ENCODE peak calls at places on chromosomes 16 and 17, in eight cellular contexts. M is heart right ventricle, C is thyroid gland, A is HCT116, P is upper lobe of right lung, Z is stomach, Y is IMR-90, G is A549. J is an unnamed sample. For H3K9me3, the result is how much of the 10 kb centered on the place peaks cover.

GRCh38 chr16:87919681-87919994 is 16.7 kb downstream of the CA5A start:
- DNase-seq in P (no peak), Y (no peak), C (no peak), M (no peak), G (no peak), A (no peak), Z (no peak), J (no peak)

GRCh38 chr17:31684901-31685300 is 174.1 kb downstream of the COPRS start:
- DNase-seq in P (no peak), G (no peak), A (no peak), M (no peak), Y (no peak), Z (no peak), C (no peak), J (no peak)

GRCh38 chr16:85321856-85322271 is 209.6 kb upstream of the CIBAR2 start:
- DNase-seq in M (peak), Y (peak), C (peak), P (peak), Z (peak), A (no peak), G (no peak), J (peak)

GRCh38 chr16:89060207-89060794 is 33.4 kb upstream of the ACSF3 start:
- DNase-seq in G (no peak), P (no peak), Z (no peak), M (no peak), C (no peak), Y (no peak), A (no peak), J (no peak)

GRCh38 chr16:59971264-59971663 is 1237.1 kb upstream of the GOT2 start:
- DNase-seq in Y (no peak), Z (no peak), P (no peak), C (no peak), A (no peak), G (peak), M (no peak), J (no peak)

GRCh38 chr16:35752773-35753558 is 2293.6 kb downstream of the TP53TG3F start:
- DNase-seq in M (no peak), C (no peak), Z (no peak), A (no peak), P (no peak), Y (no peak), G (no peak), J (no peak)

GRCh38 chr17:70070297-70071027 is 4.6 kb upstream of the KCNJ16 start:
- DNase-seq in Y (peak), G (no peak), P (no peak), M (no peak), C (no peak), Z (no peak), A (no peak), J (no peak)

GRCh38 chr16:56352351-56353053 is 72.8 kb downstream of the AMFR start:
- DNase-seq in G (no peak), P (peak), A (no peak), Y (no peak), C (no peak), Z (no peak), M (no peak), J (no peak)

GRCh38 chr17:66951605-66951953 is 12.9 kb upstream of the CACNG4 start:
- DNase-seq in P (no peak), A (no peak), M (no peak), Y (no peak), C (no peak), G (no peak), Z (no peak), J (no peak)

GRCh38 chr16:8655184-8655717 is 19.2 kb upstream of the ABAT start:
- DNase-seq in M (no peak), P (no peak), G (no peak), A (no peak), Y (peak), C (no peak), Z (peak), J (peak)

GRCh38 chr16:82660078-82660645 is 33.4 kb downstream of the CDH13 start:
- DNase-seq in P (no peak), Y (peak), M (no peak), A (no peak), G (no peak), Z (no peak), C (no peak), J (no peak)

GRCh38 chr16:83967091-83967490 is 953 bp upstream of the NECAB2 start:
- DNase-seq in C (no peak), G (no peak), A (no peak), M (no peak), Y (no peak), Z (no peak), P (no peak), J (no peak)

GRCh38 chr17:78890111-78890897 is 12.7 kb downstream of the CEP295NL start:
- DNase-seq in A (no peak), Y (no peak), M (peak), G (no peak), Z (peak), P (peak), C (peak), J (no peak)

GRCh38 chr16:15961060-15961511 is 11.7 kb downstream of the ABCC1 start:
- DNase-seq in G (no peak), C (no peak), Y (peak), M (no peak), Z (no peak), P (no peak), A (no peak), J (no peak)

GRCh38 chr17:75842963-75843576 is 1.1 kb downstream of the UNC13D start:
- DNase-seq in P (peak), Y (no peak), Z (no peak), A (no peak), G (no peak), M (no peak), C (no peak), J (no peak)

GRCh38 chr17:34723875-34724274 is 144.5 kb downstream of the TMEM132E start:
- DNase-seq in P (no peak), G (no peak), M (no peak), A (no peak), C (no peak), Y (no peak), Z (no peak), J (peak)

GRCh38 chr16:30965436-30965835 is 7.9 kb downstream of the SETD1A start:
- DNase-seq in A (no peak), C (no peak), P (no peak), Z (no peak), M (no peak), G (no peak), Y (no peak), J (no peak)

GRCh38 chr17:21239680-21240374 is 13.4 kb downstream of the NATD1 start:
- DNase-seq in Z (no peak), M (no peak), C (no peak), P (no peak), G (peak), Y (peak), A (no peak), J (no peak)

GRCh38 chr17:39543176-39543575 is 64.5 kb downstream of the NEUROD2 start:
- DNase-seq in C (no peak), Y (no peak), G (no peak), Z (no peak), A (no peak), P (no peak), M (no peak), J (no peak)

GRCh38 chr17:48181653-48182052 is 74.1 kb downstream of the SNX11 start:
- DNase-seq in C (no peak), P (no peak), Z (no peak), Y (peak), A (peak), G (peak), M (no peak), J (peak)
- TF ChIP-seq CTCF in C (no peak), P (peak), Z (no peak), Y (peak), A (peak), G (peak), M (no peak), J (peak)

DNA sequence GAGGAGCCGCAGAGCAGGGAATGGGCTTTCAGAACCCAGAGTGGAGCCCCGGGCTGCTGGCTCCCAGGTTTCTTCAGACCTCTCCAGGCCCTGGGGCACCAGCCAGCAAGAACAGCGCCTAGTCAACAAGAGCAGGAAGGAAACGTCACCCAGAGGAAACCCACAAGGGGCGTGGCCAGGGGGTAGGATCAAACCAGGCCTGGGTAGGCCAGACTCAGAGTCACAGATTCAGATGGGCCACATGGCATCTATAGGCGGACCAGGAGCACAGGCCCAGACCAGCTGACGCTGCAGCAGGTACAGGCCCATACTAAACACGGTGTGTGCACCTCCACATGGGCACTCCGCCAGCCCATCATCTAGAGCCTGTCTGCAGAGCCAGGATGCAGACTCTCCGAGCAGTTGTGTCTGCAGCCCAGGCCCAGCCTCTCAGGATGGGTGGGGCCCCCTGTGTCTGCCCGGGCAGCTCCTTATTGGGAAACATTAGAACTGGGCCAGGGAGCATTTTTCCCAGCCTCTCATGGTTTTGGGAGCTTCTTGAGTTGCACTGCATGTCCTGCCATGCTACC is at the start of gene NLRP1:
- DNase-seq in A (peak), Y (peak), M (peak), C (peak), P (peak), G (no peak), Z (peak), J (peak)
- H3K4me3 ChIP-seq in A (peak), Y (peak), M (peak), C (peak), P (peak), G (no peak), Z (peak), J (no peak)

GRCh38 chr17:47686661-47687327 is 7.2 kb upstream of the TBKBP1 start:
- DNase-seq in Y (peak), Z (no peak), M (no peak), A (no peak), C (no peak), G (no peak), P (no peak), J (no peak)
- H3K9me3 ChIP-seq in Y (under half), Z (under half), M (under half), A (under half), C (under half), G (under half), P (under half), J (under half)

DNA sequence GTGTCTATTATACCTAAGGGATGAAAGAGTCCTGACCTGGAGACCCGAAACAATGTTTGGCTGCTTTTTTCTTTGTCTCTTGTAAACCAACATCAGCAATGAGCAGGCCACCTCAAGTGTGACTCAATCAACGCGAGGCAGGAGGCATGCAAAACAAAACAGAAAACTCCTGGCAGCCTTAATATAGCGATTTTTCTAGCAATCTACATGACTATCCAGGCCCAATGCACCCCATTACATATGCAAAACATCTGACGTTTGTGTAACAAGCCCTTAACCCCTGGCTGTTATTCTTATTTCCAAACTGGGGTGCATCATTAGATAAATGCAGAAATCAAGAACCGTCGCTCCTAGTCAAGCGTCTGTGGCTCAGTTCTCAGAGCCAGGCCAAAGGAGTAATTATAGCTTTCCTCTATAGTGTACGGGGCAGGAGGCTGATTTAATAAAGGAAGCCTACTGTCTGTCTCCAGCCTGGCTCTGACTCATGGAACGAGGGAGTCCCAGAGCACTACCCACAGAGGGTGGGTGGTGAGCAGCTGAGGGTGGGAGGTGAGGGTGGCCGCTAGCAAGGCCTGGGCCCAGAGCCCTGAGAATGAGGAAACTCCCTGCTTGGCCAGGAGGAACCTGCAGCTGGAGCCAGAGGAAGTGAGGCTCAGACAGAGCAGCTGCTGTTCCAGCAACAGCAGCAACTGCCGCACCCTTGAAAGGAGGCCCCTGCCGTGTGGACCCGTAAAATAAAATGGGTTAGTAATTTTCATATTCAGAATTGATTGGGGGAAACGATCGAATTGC is 43.9 kb downstream of the CHD9 start:
- DNase-seq in C (peak), P (peak), A (no peak), M (peak), G (peak), Y (peak), Z (peak), J (peak)
- TF ChIP-seq CTCF in C (no peak), P (no peak), A (no peak), M (no peak), G (no peak), Y (no peak), Z (no peak), J (no peak)